ENCODE peak calls at places on chromosomes 3 and 15, in ten cellular contexts. One of them, this sample, is unnamed.

GRCh38 chr3:101676765-101677435 is at the start of gene ZBTB11:
- DNase-seq in lung: peak
- DNase-seq in stimulated activated CD4-positive, alpha-beta T cell treated with anti-CD3 and anti-CD28 coated beads, Interleukin-2, amount 100 ng/mL, for 24 hours: peak
- DNase-seq in type B pancreatic cell: peak
- DNase-seq in heart right ventricle: peak
- DNase-seq in breast epithelium: peak
- DNase-seq in stimulated activated CD8-positive, alpha-beta memory T cell treated with anti-CD3 and anti-CD28 coated beads, Interleukin-4, amount 100 ng/mL, for 24 hours: peak
- DNase-seq in endothelial cell: peak
- DNase-seq in adrenal gland: peak
- DNase-seq in KBM-7: peak
- DNase-seq in this sample: peak

GRCh38 chr15:67303490-67304363 is 49.1 kb downstream of the IQCH start:
- DNase-seq in lung: no peak
- DNase-seq in breast epithelium: no peak
- DNase-seq in heart right ventricle: no peak
- DNase-seq in stimulated activated CD4-positive, alpha-beta T cell treated with anti-CD3 and anti-CD28 coated beads, Interleukin-2, amount 100 ng/mL, for 24 hours: no peak
- DNase-seq in adrenal gland: peak
- DNase-seq in endothelial cell: no peak
- DNase-seq in stimulated activated CD8-positive, alpha-beta memory T cell treated with anti-CD3 and anti-CD28 coated beads, Interleukin-4, amount 100 ng/mL, for 24 hours: no peak
- DNase-seq in type B pancreatic cell: no peak
- DNase-seq in KBM-7: peak
- DNase-seq in this sample: no peak

GRCh38 chr3:99638244-99638948 is at the start of gene COL8A1:
- DNase-seq in KBM-7: peak
- DNase-seq in type B pancreatic cell: no peak
- DNase-seq in stimulated activated CD4-positive, alpha-beta T cell treated with anti-CD3 and anti-CD28 coated beads, Interleukin-2, amount 100 ng/mL, for 24 hours: no peak
- DNase-seq in breast epithelium: peak
- DNase-seq in stimulated activated CD8-positive, alpha-beta memory T cell treated with anti-CD3 and anti-CD28 coated beads, Interleukin-4, amount 100 ng/mL, for 24 hours: no peak
- DNase-seq in endothelial cell: peak
- DNase-seq in adrenal gland: peak
- DNase-seq in lung: peak
- DNase-seq in heart right ventricle: peak
- DNase-seq in this sample: no peak

GRCh38 chr3:9623148-9623547 is 26.2 kb upstream of the MTMR14 start:
- DNase-seq in endothelial cell: no peak
- DNase-seq in KBM-7: no peak
- DNase-seq in heart right ventricle: no peak
- DNase-seq in adrenal gland: no peak
- DNase-seq in lung: no peak
- DNase-seq in breast epithelium: no peak
- DNase-seq in stimulated activated CD4-positive, alpha-beta T cell treated with anti-CD3 and anti-CD28 coated beads, Interleukin-2, amount 100 ng/mL, for 24 hours: no peak
- DNase-seq in type B pancreatic cell: no peak
- DNase-seq in stimulated activated CD8-positive, alpha-beta memory T cell treated with anti-CD3 and anti-CD28 coated beads, Interleukin-4, amount 100 ng/mL, for 24 hours: no peak
- DNase-seq in this sample: no peak

GRCh38 chr3:149019581-149019980 is 28.2 kb downstream of the GYG1 start:
- DNase-seq in lung: no peak
- DNase-seq in adrenal gland: no peak
- DNase-seq in endothelial cell: no peak
- DNase-seq in heart right ventricle: no peak
- DNase-seq in stimulated activated CD8-positive, alpha-beta memory T cell treated with anti-CD3 and anti-CD28 coated beads, Interleukin-4, amount 100 ng/mL, for 24 hours: no peak
- DNase-seq in KBM-7: no peak
- DNase-seq in stimulated activated CD4-positive, alpha-beta T cell treated with anti-CD3 and anti-CD28 coated beads, Interleukin-2, amount 100 ng/mL, for 24 hours: no peak
- DNase-seq in breast epithelium: no peak
- DNase-seq in type B pancreatic cell: no peak
- DNase-seq in this sample: no peak

GRCh38 chr3:167735233-167736107 is at the start of gene SERPINI1:
- DNase-seq in breast epithelium: peak
- DNase-seq in lung: peak
- DNase-seq in stimulated activated CD8-positive, alpha-beta memory T cell treated with anti-CD3 and anti-CD28 coated beads, Interleukin-4, amount 100 ng/mL, for 24 hours: peak
- DNase-seq in adrenal gland: peak
- DNase-seq in type B pancreatic cell: peak
- DNase-seq in KBM-7: peak
- DNase-seq in endothelial cell: peak
- DNase-seq in stimulated activated CD4-positive, alpha-beta T cell treated with anti-CD3 and anti-CD28 coated beads, Interleukin-2, amount 100 ng/mL, for 24 hours: peak
- DNase-seq in heart right ventricle: peak
- DNase-seq in this sample: peak

GRCh38 chr3:129228891-129229585 is 20.4 kb upstream of the COPG1 start:
- DNase-seq in endothelial cell: peak
- DNase-seq in stimulated activated CD8-positive, alpha-beta memory T cell treated with anti-CD3 and anti-CD28 coated beads, Interleukin-4, amount 100 ng/mL, for 24 hours: no peak
- DNase-seq in stimulated activated CD4-positive, alpha-beta T cell treated with anti-CD3 and anti-CD28 coated beads, Interleukin-2, amount 100 ng/mL, for 24 hours: no peak
- DNase-seq in type B pancreatic cell: no peak
- DNase-seq in KBM-7: no peak
- DNase-seq in breast epithelium: no peak
- DNase-seq in lung: no peak
- DNase-seq in heart right ventricle: peak
- DNase-seq in adrenal gland: peak
- DNase-seq in this sample: no peak

GRCh38 chr15:97009036-97009555 is 678.6 kb downstream of the NR2F2 start:
- DNase-seq in stimulated activated CD4-positive, alpha-beta T cell treated with anti-CD3 and anti-CD28 coated beads, Interleukin-2, amount 100 ng/mL, for 24 hours: no peak
- DNase-seq in breast epithelium: no peak
- DNase-seq in adrenal gland: no peak
- DNase-seq in lung: no peak
- DNase-seq in type B pancreatic cell: no peak
- DNase-seq in stimulated activated CD8-positive, alpha-beta memory T cell treated with anti-CD3 and anti-CD28 coated beads, Interleukin-4, amount 100 ng/mL, for 24 hours: no peak
- DNase-seq in KBM-7: no peak
- DNase-seq in endothelial cell: no peak
- DNase-seq in heart right ventricle: no peak
- DNase-seq in this sample: no peak

GRCh38 chr3:147393261-147393964 is 12.9 kb downstream of the ZIC4 start:
- DNase-seq in heart right ventricle: no peak
- DNase-seq in type B pancreatic cell: no peak
- DNase-seq in KBM-7: no peak
- DNase-seq in breast epithelium: no peak
- DNase-seq in stimulated activated CD4-positive, alpha-beta T cell treated with anti-CD3 and anti-CD28 coated beads, Interleukin-2, amount 100 ng/mL, for 24 hours: no peak
- DNase-seq in endothelial cell: peak
- DNase-seq in stimulated activated CD8-positive, alpha-beta memory T cell treated with anti-CD3 and anti-CD28 coated beads, Interleukin-4, amount 100 ng/mL, for 24 hours: no peak
- DNase-seq in lung: no peak
- DNase-seq in adrenal gland: no peak
- DNase-seq in this sample: peak

GRCh38 chr3:196471551-196471950 is 32.0 kb downstream of the RNF168 start:
- DNase-seq in breast epithelium: no peak
- DNase-seq in lung: no peak
- DNase-seq in endothelial cell: no peak
- DNase-seq in heart right ventricle: no peak
- DNase-seq in KBM-7: no peak
- DNase-seq in stimulated activated CD8-positive, alpha-beta memory T cell treated with anti-CD3 and anti-CD28 coated beads, Interleukin-4, amount 100 ng/mL, for 24 hours: no peak
- DNase-seq in adrenal gland: no peak
- DNase-seq in stimulated activated CD4-positive, alpha-beta T cell treated with anti-CD3 and anti-CD28 coated beads, Interleukin-2, amount 100 ng/mL, for 24 hours: no peak
- DNase-seq in type B pancreatic cell: no peak
- DNase-seq in this sample: no peak

GRCh38 chr3:3023106-3023505 is 87.1 kb downstream of the IL5RA start:
- DNase-seq in stimulated activated CD4-positive, alpha-beta T cell treated with anti-CD3 and anti-CD28 coated beads, Interleukin-2, amount 100 ng/mL, for 24 hours: no peak
- DNase-seq in endothelial cell: no peak
- DNase-seq in lung: no peak
- DNase-seq in type B pancreatic cell: no peak
- DNase-seq in adrenal gland: no peak
- DNase-seq in KBM-7: no peak
- DNase-seq in breast epithelium: no peak
- DNase-seq in stimulated activated CD8-positive, alpha-beta memory T cell treated with anti-CD3 and anti-CD28 coated beads, Interleukin-4, amount 100 ng/mL, for 24 hours: no peak
- DNase-seq in heart right ventricle: no peak
- DNase-seq in this sample: no peak

GRCh38 chr3:171248426-171249115 is 211.6 kb downstream of the TNIK start:
- DNase-seq in endothelial cell: no peak
- DNase-seq in heart right ventricle: no peak
- DNase-seq in breast epithelium: no peak
- DNase-seq in stimulated activated CD4-positive, alpha-beta T cell treated with anti-CD3 and anti-CD28 coated beads, Interleukin-2, amount 100 ng/mL, for 24 hours: no peak
- DNase-seq in KBM-7: no peak
- DNase-seq in lung: no peak
- DNase-seq in adrenal gland: no peak
- DNase-seq in stimulated activated CD8-positive, alpha-beta memory T cell treated with anti-CD3 and anti-CD28 coated beads, Interleukin-4, amount 100 ng/mL, for 24 hours: no peak
- DNase-seq in type B pancreatic cell: no peak
- DNase-seq in this sample: no peak

GRCh38 chr15:76678766-76679165 is 226.4 kb downstream of the SCAPER start:
- DNase-seq in heart right ventricle: no peak
- DNase-seq in endothelial cell: no peak
- DNase-seq in stimulated activated CD4-positive, alpha-beta T cell treated with anti-CD3 and anti-CD28 coated beads, Interleukin-2, amount 100 ng/mL, for 24 hours: no peak
- DNase-seq in breast epithelium: no peak
- DNase-seq in KBM-7: no peak
- DNase-seq in stimulated activated CD8-positive, alpha-beta memory T cell treated with anti-CD3 and anti-CD28 coated beads, Interleukin-4, amount 100 ng/mL, for 24 hours: no peak
- DNase-seq in lung: no peak
- DNase-seq in type B pancreatic cell: no peak
- DNase-seq in adrenal gland: no peak
- DNase-seq in this sample: no peak